ENCODE peak calls at places on chromosomes 3 and 15, in four cellular contexts. One of them, this sample, is unnamed.

GRCh38 chr3:141051641-141052569 is 758 bp downstream of the SPSB4 start:
- DNase-seq in fibroblast of the conjunctiva: no peak
- DNase-seq in ureter: no peak
- DNase-seq in CD4-positive, alpha-beta memory T cell: no peak
- DNase-seq in this sample: no peak

GRCh38 chr3:39531066-39531465 is 63.6 kb downstream of the MOBP start:
- DNase-seq in ureter: no peak
- DNase-seq in fibroblast of the conjunctiva: no peak
- DNase-seq in CD4-positive, alpha-beta memory T cell: no peak
- DNase-seq in this sample: no peak

GRCh38 chr3:73485877-73486311 is 138.8 kb downstream of the PDZRN3 start:
- DNase-seq in CD4-positive, alpha-beta memory T cell: no peak
- DNase-seq in ureter: no peak
- DNase-seq in fibroblast of the conjunctiva: no peak
- DNase-seq in this sample: no peak

GRCh38 chr3:48129921-48130320 is 58.3 kb downstream of the CDC25A start:
- DNase-seq in ureter: no peak
- DNase-seq in CD4-positive, alpha-beta memory T cell: no peak
- DNase-seq in fibroblast of the conjunctiva: no peak
- DNase-seq in this sample: no peak

GRCh38 chr15:71437919-71438318 is 322.6 kb downstream of the THSD4 start:
- DNase-seq in CD4-positive, alpha-beta memory T cell: no peak
- DNase-seq in ureter: no peak
- DNase-seq in fibroblast of the conjunctiva: no peak
- DNase-seq in this sample: no peak

GRCh38 chr15:23039151-23039916 is at the start of gene TUBGCP5:
- DNase-seq in CD4-positive, alpha-beta memory T cell: peak
- DNase-seq in fibroblast of the conjunctiva: peak
- DNase-seq in ureter: peak
- DNase-seq in this sample: peak

GRCh38 chr15:43769584-43770228 is 7.1 kb downstream of the ELL3 start:
- DNase-seq in CD4-positive, alpha-beta memory T cell: peak
- DNase-seq in ureter: no peak
- DNase-seq in fibroblast of the conjunctiva: no peak
- DNase-seq in this sample: peak

GRCh38 chr15:98850991-98851776 is 156.4 kb downstream of the PGPEP1L start:
- DNase-seq in ureter: peak
- DNase-seq in fibroblast of the conjunctiva: no peak
- DNase-seq in CD4-positive, alpha-beta memory T cell: peak
- DNase-seq in this sample: peak

GRCh38 chr3:30576946-30577345 is 29.5 kb upstream of the TGFBR2 start:
- DNase-seq in fibroblast of the conjunctiva: no peak
- DNase-seq in ureter: no peak
- DNase-seq in CD4-positive, alpha-beta memory T cell: no peak
- DNase-seq in this sample: no peak

GRCh38 chr15:74540135-74540760 is 772 bp upstream of the ARID3B start:
- DNase-seq in ureter: no peak
- DNase-seq in fibroblast of the conjunctiva: no peak
- DNase-seq in CD4-positive, alpha-beta memory T cell: no peak
- DNase-seq in this sample: peak

GRCh38 chr3:171454026-171454425 is 6.2 kb downstream of the TNIK start:
- DNase-seq in ureter: no peak
- DNase-seq in fibroblast of the conjunctiva: no peak
- DNase-seq in CD4-positive, alpha-beta memory T cell: no peak
- DNase-seq in this sample: no peak

GRCh38 chr3:47398218-47398617 is 17.4 kb downstream of the PTPN23 start:
- DNase-seq in CD4-positive, alpha-beta memory T cell: no peak
- DNase-seq in ureter: no peak
- DNase-seq in fibroblast of the conjunctiva: peak
- DNase-seq in this sample: no peak

GRCh38 chr15:90851945-90852344 is 16.4 kb upstream of the FURIN start:
- DNase-seq in ureter: no peak
- DNase-seq in CD4-positive, alpha-beta memory T cell: no peak
- DNase-seq in fibroblast of the conjunctiva: no peak
- DNase-seq in this sample: no peak

GRCh38 chr3:69838217-69838616 is 99.0 kb downstream of the MITF start:
- DNase-seq in CD4-positive, alpha-beta memory T cell: no peak
- DNase-seq in ureter: no peak
- DNase-seq in fibroblast of the conjunctiva: peak
- DNase-seq in this sample: no peak

GRCh38 chr3:158802399-158803023 is 657 bp downstream of the MFSD1 start:
- DNase-seq in fibroblast of the conjunctiva: no peak
- DNase-seq in ureter: no peak
- DNase-seq in CD4-positive, alpha-beta memory T cell: no peak
- DNase-seq in this sample: no peak

GRCh38 chr3:172098698-172099494 is 59.5 kb downstream of the FNDC3B start:
- DNase-seq in ureter: no peak
- DNase-seq in fibroblast of the conjunctiva: no peak
- DNase-seq in CD4-positive, alpha-beta memory T cell: no peak
- DNase-seq in this sample: peak

GRCh38 chr3:23743141-23743784 is 62.5 kb upstream of the UBE2E1 start:
- DNase-seq in CD4-positive, alpha-beta memory T cell: no peak
- DNase-seq in ureter: no peak
- DNase-seq in fibroblast of the conjunctiva: no peak
- DNase-seq in this sample: no peak

This sample was measured in HepG2.